ENCODE peak calls at places on chromosomes 13 and 19, in nine cellular contexts. One of them, this sample, is unnamed.

GRCh38 chr19:28242317-28242927 is 970.5 kb downstream of the UQCRFS1 start:
- DNase-seq in cardiac muscle cell: peak
- DNase-seq in iPS DF 19.7: no peak
- DNase-seq in astrocyte of the cerebellum: peak
- DNase-seq in kidney glomerular epithelial cell: peak
- DNase-seq in fibroblast of the aortic adventitia: peak
- DNase-seq in neural progenitor cell: peak
- DNase-seq in PC-3: no peak
- DNase-seq in breast epithelium: no peak
- DNase-seq in this sample: peak

GRCh38 chr13:112779856-112780604 is 90.2 kb downstream of the ATP11A start:
- DNase-seq in PC-3: no peak
- DNase-seq in cardiac muscle cell: no peak
- DNase-seq in neural progenitor cell: no peak
- DNase-seq in fibroblast of the aortic adventitia: no peak
- DNase-seq in astrocyte of the cerebellum: no peak
- DNase-seq in breast epithelium: no peak
- DNase-seq in kidney glomerular epithelial cell: peak
- DNase-seq in iPS DF 19.7: no peak
- DNase-seq in this sample: peak

GRCh38 chr13:112083971-112084370 is 17.0 kb downstream of the SOX1 start:
- DNase-seq in breast epithelium: no peak
- DNase-seq in iPS DF 19.7: no peak
- DNase-seq in fibroblast of the aortic adventitia: no peak
- DNase-seq in PC-3: no peak
- DNase-seq in neural progenitor cell: no peak
- DNase-seq in kidney glomerular epithelial cell: no peak
- DNase-seq in cardiac muscle cell: no peak
- DNase-seq in astrocyte of the cerebellum: no peak
- DNase-seq in this sample: no peak

GRCh38 chr13:99542788-99543406 is 41.6 kb downstream of the TM9SF2 start:
- DNase-seq in breast epithelium: no peak
- DNase-seq in neural progenitor cell: no peak
- DNase-seq in kidney glomerular epithelial cell: no peak
- DNase-seq in iPS DF 19.7: no peak
- DNase-seq in PC-3: no peak
- DNase-seq in cardiac muscle cell: no peak
- DNase-seq in astrocyte of the cerebellum: no peak
- DNase-seq in fibroblast of the aortic adventitia: no peak
- DNase-seq in this sample: no peak

GRCh38 chr13:94558721-94559120 is 37.2 kb downstream of the TGDS start:
- DNase-seq in iPS DF 19.7: peak
- DNase-seq in astrocyte of the cerebellum: no peak
- DNase-seq in breast epithelium: no peak
- DNase-seq in fibroblast of the aortic adventitia: no peak
- DNase-seq in cardiac muscle cell: no peak
- DNase-seq in PC-3: no peak
- DNase-seq in neural progenitor cell: no peak
- DNase-seq in kidney glomerular epithelial cell: no peak
- DNase-seq in this sample: peak

GRCh38 chr13:41985788-41986508 is 25.0 kb upstream of the VWA8 start:
- DNase-seq in astrocyte of the cerebellum: no peak
- DNase-seq in breast epithelium: no peak
- DNase-seq in PC-3: peak
- DNase-seq in fibroblast of the aortic adventitia: peak
- DNase-seq in neural progenitor cell: no peak
- DNase-seq in kidney glomerular epithelial cell: no peak
- DNase-seq in cardiac muscle cell: no peak
- DNase-seq in iPS DF 19.7: no peak
- DNase-seq in this sample: peak

GRCh38 chr19:52993342-52994178 is 20.2 kb upstream of the ERVV-1 start:
- DNase-seq in fibroblast of the aortic adventitia: peak
- DNase-seq in PC-3: peak
- DNase-seq in astrocyte of the cerebellum: peak
- DNase-seq in neural progenitor cell: peak
- DNase-seq in breast epithelium: peak
- DNase-seq in cardiac muscle cell: peak
- DNase-seq in iPS DF 19.7: no peak
- DNase-seq in kidney glomerular epithelial cell: no peak
- DNase-seq in this sample: peak

GRCh38 chr19:18541992-18542935 is 1.1 kb downstream of the FKBP8 start:
- DNase-seq in fibroblast of the aortic adventitia: no peak
- DNase-seq in kidney glomerular epithelial cell: no peak
- DNase-seq in iPS DF 19.7: no peak
- DNase-seq in astrocyte of the cerebellum: no peak
- DNase-seq in cardiac muscle cell: no peak
- DNase-seq in breast epithelium: no peak
- DNase-seq in neural progenitor cell: peak
- DNase-seq in PC-3: no peak
- DNase-seq in this sample: no peak

GRCh38 chr13:51444922-51445321 is 7.9 kb downstream of the INTS6 start:
- DNase-seq in kidney glomerular epithelial cell: no peak
- DNase-seq in breast epithelium: no peak
- DNase-seq in iPS DF 19.7: no peak
- DNase-seq in cardiac muscle cell: peak
- DNase-seq in fibroblast of the aortic adventitia: peak
- DNase-seq in PC-3: peak
- DNase-seq in astrocyte of the cerebellum: no peak
- DNase-seq in neural progenitor cell: no peak
- DNase-seq in this sample: no peak

GRCh38 chr13:34294483-34295129 is 476.7 kb downstream of the RFC3 start:
- DNase-seq in PC-3: no peak
- DNase-seq in kidney glomerular epithelial cell: no peak
- DNase-seq in iPS DF 19.7: no peak
- DNase-seq in cardiac muscle cell: peak
- DNase-seq in neural progenitor cell: peak
- DNase-seq in breast epithelium: no peak
- DNase-seq in fibroblast of the aortic adventitia: peak
- DNase-seq in astrocyte of the cerebellum: no peak
- DNase-seq in this sample: no peak

GRCh38 chr13:106101201-106101600 is 434.3 kb downstream of the EFNB2 start:
- DNase-seq in breast epithelium: no peak
- DNase-seq in PC-3: peak
- DNase-seq in kidney glomerular epithelial cell: no peak
- DNase-seq in cardiac muscle cell: no peak
- DNase-seq in astrocyte of the cerebellum: no peak
- DNase-seq in fibroblast of the aortic adventitia: no peak
- DNase-seq in neural progenitor cell: no peak
- DNase-seq in iPS DF 19.7: no peak
- DNase-seq in this sample: no peak

GRCh38 chr19:2270157-2270571 is 11.8 kb downstream of the PEAK3 start:
- DNase-seq in iPS DF 19.7: no peak
- DNase-seq in cardiac muscle cell: no peak
- DNase-seq in neural progenitor cell: peak
- DNase-seq in PC-3: no peak
- DNase-seq in breast epithelium: no peak
- DNase-seq in fibroblast of the aortic adventitia: no peak
- DNase-seq in astrocyte of the cerebellum: no peak
- DNase-seq in kidney glomerular epithelial cell: no peak
- DNase-seq in this sample: no peak

GRCh38 chr13:33174491-33174890 is 111.1 kb downstream of the STARD13 start:
- DNase-seq in neural progenitor cell: no peak
- DNase-seq in astrocyte of the cerebellum: no peak
- DNase-seq in breast epithelium: no peak
- DNase-seq in fibroblast of the aortic adventitia: no peak
- DNase-seq in cardiac muscle cell: no peak
- DNase-seq in PC-3: no peak
- DNase-seq in iPS DF 19.7: no peak
- DNase-seq in kidney glomerular epithelial cell: no peak
- DNase-seq in this sample: no peak

GRCh38 chr13:20197361-20197834 is 4.7 kb upstream of the GJB2 start:
- DNase-seq in iPS DF 19.7: no peak
- DNase-seq in kidney glomerular epithelial cell: peak
- DNase-seq in cardiac muscle cell: peak
- DNase-seq in neural progenitor cell: peak
- DNase-seq in PC-3: peak
- DNase-seq in fibroblast of the aortic adventitia: peak
- DNase-seq in astrocyte of the cerebellum: peak
- DNase-seq in breast epithelium: no peak
- DNase-seq in this sample: peak

GRCh38 chr19:55042344-55042678 is 4.2 kb upstream of the GP6 start:
- DNase-seq in breast epithelium: no peak
- DNase-seq in fibroblast of the aortic adventitia: no peak
- DNase-seq in cardiac muscle cell: no peak
- DNase-seq in kidney glomerular epithelial cell: no peak
- DNase-seq in PC-3: no peak
- DNase-seq in neural progenitor cell: no peak
- DNase-seq in iPS DF 19.7: no peak
- DNase-seq in astrocyte of the cerebellum: no peak
- DNase-seq in this sample: no peak

GRCh38 chr13:30464496-30465351 is 1.0 kb downstream of the HMGB1 start:
- DNase-seq in astrocyte of the cerebellum: peak
- DNase-seq in neural progenitor cell: peak
- DNase-seq in iPS DF 19.7: no peak
- DNase-seq in kidney glomerular epithelial cell: peak
- DNase-seq in breast epithelium: peak
- DNase-seq in cardiac muscle cell: peak
- DNase-seq in fibroblast of the aortic adventitia: peak
- DNase-seq in PC-3: peak
- DNase-seq in this sample: peak

This sample was measured in Caki2.